ENCODE peak calls at places on chromosomes 13 and 19, in nine cellular contexts. Q, P, X, I, J, S, U, Y and O are unnamed samples.

GRCh38 chr13:94416454-94417080 is 62.9 kb downstream of the DCT start:
- DNase-seq in Y (no peak), I (peak; percentile 94), Q (no peak), P (peak; percentile 34), U (no peak), S (no peak), X (peak; percentile 30), J (peak; percentile 35), O (no peak)

GRCh38 chr19:49148784-49149651 is 6.2 kb downstream of the HRC start:
- DNase-seq in Q (peak; percentile 95), I (peak; percentile 99), U (peak; percentile 99), S (peak; percentile 96), Y (peak; percentile 99), X (peak; percentile 68), J (peak; percentile 94), P (peak; percentile 100), O (peak; percentile 95)

GRCh38 chr13:87498681-87499080 is 172.5 kb upstream of the SLITRK5 start:
- DNase-seq in X (peak; percentile 0), P (peak; percentile 41), I (peak; percentile 42), Q (no peak), J (peak; percentile 1), Y (no peak), S (no peak), U (no peak), O (no peak)

GRCh38 chr19:8209965-8210659 is 942 bp downstream of the CERS4 start:
- DNase-seq in U (peak; percentile 43), I (peak; percentile 38), Q (no peak), S (no peak), P (peak; percentile 47), J (no peak), Y (no peak), X (peak; percentile 22), O (no peak)

GRCh38 chr19:13366529-13367143 is 139.6 kb downstream of the CACNA1A start:
- DNase-seq in X (peak; percentile 24), Y (no peak), I (peak; percentile 82), U (no peak), P (peak; percentile 4), J (peak; percentile 54), S (no peak), Q (no peak), O (no peak)

GRCh38 chr19:38079926-38080380 is 144.1 kb downstream of the DPF1 start:
- DNase-seq in P (no peak), S (no peak), U (peak; percentile 25), J (peak; percentile 84), Y (no peak), X (peak; percentile 85), I (peak; percentile 12), Q (peak; percentile 87), O (peak; percentile 7)

GRCh38 chr13:113216165-113217056 is 7.0 kb downstream of the CUL4A start:
- DNase-seq in Q (peak; percentile 89), J (peak; percentile 60), P (peak; percentile 20), X (no peak), S (peak; percentile 45), Y (no peak), U (peak; percentile 60), I (peak; percentile 70), O (peak; percentile 9)

GRCh38 chr13:96821381-96821780 is 172.9 kb downstream of the OXGR1 start:
- DNase-seq in J (peak; percentile 39), I (no peak), P (no peak), X (no peak), U (no peak), Q (no peak), Y (no peak), S (no peak), O (no peak)

GRCh38 chr13:44519642-44520041 is 56.5 kb downstream of the TSC22D1 start:
- DNase-seq in P (no peak), X (no peak), S (no peak), Y (no peak), J (no peak), U (no peak), Q (no peak), I (no peak), O (no peak)

GRCh38 chr19:54389556-54389955 is 24.8 kb upstream of the LAIR1 start:
- DNase-seq in Q (no peak), S (no peak), P (no peak), J (no peak), X (no peak), U (no peak), Y (no peak), I (no peak), O (no peak)

GRCh38 chr13:86581711-86582110 is 782.5 kb upstream of the SLITRK6 start:
- DNase-seq in U (no peak), P (no peak), S (no peak), Q (no peak), Y (no peak), I (no peak), J (peak; percentile 1), X (no peak), O (no peak)

GRCh38 chr19:57362997-57363705 is at the start of the genes TRAPPC2B and ZNF547:
- DNase-seq in I (peak; percentile 99), Y (peak; percentile 94), J (peak; percentile 100), U (peak; percentile 98), X (peak; percentile 100), S (peak; percentile 99), Q (peak; percentile 99), P (peak; percentile 97), O (peak; percentile 99)

GRCh38 chr13:49585220-49586157 is at the start of gene RCBTB1:
- DNase-seq in P (peak; percentile 78), I (peak; percentile 86), J (peak; percentile 59), Q (peak; percentile 51), Y (peak; percentile 8), U (peak; percentile 76), X (peak; percentile 83), S (peak; percentile 70), O (peak; percentile 66)

DNA sequence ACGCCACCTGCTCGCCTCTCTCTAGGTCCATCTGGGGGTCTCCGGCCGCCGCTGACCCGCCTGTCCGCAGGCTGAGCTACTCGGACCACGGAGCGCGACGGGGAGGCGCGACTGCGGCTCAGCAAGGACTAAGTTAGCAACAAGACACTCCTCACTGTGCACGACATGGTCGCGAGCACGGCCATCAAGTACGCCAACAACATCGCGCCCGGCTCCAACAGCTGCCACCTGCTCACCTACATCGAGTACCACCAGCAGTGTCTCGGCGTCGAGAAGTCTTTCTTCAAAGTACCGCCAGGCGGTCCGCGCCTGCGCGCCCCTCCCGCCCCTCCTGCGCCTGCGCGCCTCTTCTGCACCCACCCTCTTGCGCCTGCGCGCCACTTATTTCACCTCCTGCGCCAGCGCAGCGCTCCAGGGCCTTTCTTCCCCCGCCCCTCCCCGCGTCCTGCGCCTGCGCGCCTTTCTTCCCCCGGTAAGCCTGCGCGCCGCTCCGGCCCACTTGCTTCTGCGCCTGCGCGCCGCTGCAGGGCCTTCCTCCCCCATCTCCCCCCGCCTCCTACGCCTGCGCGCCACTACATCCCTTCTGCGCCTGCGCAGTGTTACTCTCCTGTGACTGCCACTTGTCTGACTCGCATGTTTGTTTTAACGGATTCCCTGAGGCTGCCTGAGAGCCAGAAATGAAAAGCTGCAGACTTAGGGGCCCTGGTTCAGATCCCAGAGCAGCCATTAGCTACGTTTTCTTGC is 63.9 kb downstream of the ACSBG2 start:
- DNase-seq in S (peak; percentile 99), Q (peak; percentile 88), I (peak; percentile 98), X (peak; percentile 100), J (peak; percentile 99), U (peak; percentile 98), Y (peak; percentile 96), P (peak; percentile 99), O (peak; percentile 99)
- TF ChIP-seq CTCF in S (peak; percentile 47), Q (no peak), I (no peak), X (peak; percentile 33), J (peak; percentile 21), U (no peak), Y (peak; percentile 53), P (peak; percentile 30), O (peak; percentile 62)

GRCh38 chr13:31107109-31107508 is 54.6 kb downstream of the HSPH1 start:
- DNase-seq in U (no peak), S (no peak), X (no peak), Q (no peak), Y (no peak), P (no peak), J (no peak), I (no peak), O (no peak)
- TF ChIP-seq CTCF in U (no peak), S (no peak), X (no peak), Q (no peak), Y (no peak), P (no peak), J (no peak), I (no peak), O (no peak)

GRCh38 chr19:18650468-18651001 is 13.7 kb downstream of the KLHL26 start:
- DNase-seq in P (peak; percentile 54), S (peak; percentile 89), I (no peak), Y (peak; percentile 66), Q (no peak), U (no peak), X (no peak), J (peak; percentile 69), O (no peak)

GRCh38 chr19:18650048-18650435 is 13.2 kb downstream of the KLHL26 start:
- DNase-seq in P (no peak), I (no peak), S (peak; percentile 53), Y (no peak), Q (no peak), J (peak; percentile 52), X (no peak), U (no peak), O (no peak)

GRCh38 chr19:18651300-18651699 is 14.5 kb downstream of the KLHL26 start:
- DNase-seq in P (no peak), U (no peak), X (no peak), J (no peak), Q (no peak), I (no peak), S (no peak), Y (no peak), O (no peak)

GRCh38 chr19:18653853-18654252 is 17.0 kb downstream of the KLHL26 start:
- DNase-seq in X (no peak), S (no peak), Y (no peak), P (no peak), U (no peak), Q (peak; percentile 24), I (no peak), J (no peak), O (no peak)

DNA sequence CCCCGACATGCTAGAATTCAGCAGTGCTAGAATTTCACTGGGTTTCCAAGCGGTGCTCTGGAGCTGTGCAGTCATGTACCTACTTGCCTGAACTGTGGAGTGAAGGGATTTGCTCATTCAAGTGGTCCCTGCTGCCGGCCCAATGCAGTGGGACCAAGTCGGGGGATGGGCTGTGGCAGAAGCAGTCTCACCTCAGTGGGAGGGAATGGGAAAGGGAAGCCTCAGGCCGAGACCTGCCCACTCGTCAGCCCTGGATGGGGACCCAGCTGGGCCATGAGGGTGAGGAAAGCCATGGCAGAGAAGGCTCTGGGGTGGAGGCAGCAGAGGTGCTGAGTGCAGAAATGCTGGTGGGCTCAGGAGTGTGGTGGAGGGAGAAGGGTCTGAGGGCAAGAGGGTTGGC is 14.9 kb downstream of the KLHL26 start:
- DNase-seq in U (no peak), Y (no peak), J (no peak), X (no peak), P (no peak), S (no peak), Q (no peak), I (no peak), O (no peak)
- TF ChIP-seq CTCF in U (no peak), Y (no peak), J (no peak), X (no peak), P (no peak), S (no peak), Q (no peak), I (no peak), O (no peak)

DNA sequence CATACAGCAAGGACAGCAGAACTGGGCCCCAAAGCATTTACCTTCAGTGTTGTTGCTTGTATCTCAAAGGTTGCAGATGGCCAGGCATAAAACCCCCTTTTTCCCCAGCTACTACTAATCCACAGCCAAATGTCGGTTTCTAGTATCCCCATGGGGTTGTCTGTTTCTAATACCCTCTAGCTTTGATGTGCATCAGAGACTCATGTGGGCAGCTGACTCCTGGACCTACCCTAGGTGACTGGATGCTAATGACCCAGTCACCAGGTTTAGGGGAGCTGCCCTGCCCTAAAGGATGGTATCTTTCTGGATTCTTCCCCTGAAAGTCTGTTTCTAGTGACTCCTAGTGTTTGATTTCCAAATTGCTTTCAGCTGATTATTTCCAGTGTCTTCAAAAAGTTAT is 23.9 kb downstream of the TJP3 start:
- DNase-seq in S (no peak), X (no peak), J (no peak), I (no peak), Q (no peak), Y (no peak), P (no peak), U (no peak), O (no peak)
- TF ChIP-seq CTCF in S (no peak), X (no peak), J (no peak), I (no peak), Q (no peak), Y (no peak), P (no peak), U (no peak), O (no peak)